ENCODE peak calls at places on chromosomes 6 and 20, in five cellular contexts. V is IMR-90, H is HepG2, J is SK-N-SH, A is A549. T is an unnamed sample.

GRCh38 chr20:40687384-40688128 is 1.5 kb downstream of the MAFB start:
- DNase-seq in H (no peak), J (peak), A (no peak), V (no peak), T (no peak)

GRCh38 chr20:37920270-37920669 is 17.3 kb downstream of the VSTM2L start:
- DNase-seq in H (no peak), V (no peak), J (no peak), A (no peak), T (no peak)

GRCh38 chr20:11919046-11919445 is 1.4 kb downstream of the BTBD3 start:
- DNase-seq in A (no peak), J (no peak), H (no peak), V (peak), T (no peak)

GRCh38 chr20:10133532-10133931 is 85.1 kb upstream of the SNAP25 start:
- DNase-seq in H (no peak), J (no peak), V (no peak), A (no peak), T (no peak)

GRCh38 chr20:23246682-23247664 is 103.6 kb upstream of the NXT1 start:
- DNase-seq in H (no peak), V (no peak), J (no peak), A (no peak), T (peak)

GRCh38 chr6:13586936-13587542 is 12.6 kb downstream of the SIRT5 start:
- DNase-seq in A (no peak), J (no peak), V (peak), H (no peak), T (no peak)

GRCh38 chr6:56297022-56297995 is 49.9 kb upstream of the COL21A1 start:
- DNase-seq in H (no peak), A (no peak), V (no peak), J (no peak), T (no peak)

GRCh38 chr6:116497089-116497676 is 14.3 kb upstream of the CALHM5 start:
- DNase-seq in J (no peak), A (no peak), V (peak), H (no peak), T (no peak)

GRCh38 chr20:50438986-50439407 is 71.2 kb upstream of the PTPN1 start:
- DNase-seq in J (no peak), V (peak), A (peak), H (no peak), T (no peak)

GRCh38 chr6:18845891-18846290 is 458.7 kb downstream of the RNF144B start:
- DNase-seq in V (no peak), A (no peak), H (no peak), J (no peak), T (no peak)

GRCh38 chr6:143260857-143261256 is 189.6 kb downstream of the ADAT2 start:
- DNase-seq in V (peak), H (no peak), J (no peak), A (peak), T (no peak)

GRCh38 chr6:25324076-25324762 is 45.0 kb downstream of the CARMIL1 start:
- DNase-seq in J (no peak), H (no peak), V (no peak), A (no peak), T (no peak)

GRCh38 chr6:82251942-82252341 is 4.4 kb upstream of the IBTK start:
- DNase-seq in J (peak), A (peak), V (peak), H (peak), T (no peak)

GRCh38 chr6:2447318-2447717 is 201.9 kb upstream of the GMDS start:
- DNase-seq in J (no peak), H (peak), A (no peak), V (no peak), T (no peak)

GRCh38 chr6:14730654-14731053 is 515.2 kb upstream of the JARID2 start:
- DNase-seq in V (no peak), H (no peak), J (no peak), A (no peak), T (no peak)

GRCh38 chr6:80214436-80215022 is 108.1 kb downstream of the BCKDHB start:
- DNase-seq in V (peak), J (peak), H (peak), A (peak), T (no peak)

GRCh38 chr20:45052698-45053440 is 48.1 kb downstream of the KCNS1 start:
- DNase-seq in J (no peak), H (no peak), A (no peak), V (peak), T (peak)

GRCh38 chr6:151512481-151512880 is 18.7 kb downstream of the CCDC170 start:
- DNase-seq in J (no peak), V (no peak), H (no peak), A (no peak), T (no peak)

GRCh38 chr6:159594750-159595117 is 98.3 kb downstream of the SOD2 start:
- DNase-seq in A (peak), V (peak), J (no peak), H (peak), T (no peak)

GRCh38 chr6:108133594-108134179 is 32.1 kb upstream of the NR2E1 start:
- DNase-seq in A (peak), V (peak), H (peak), J (peak), T (no peak)

GRCh38 chr6:1620504-1621327 is 11.0 kb downstream of the FOXC1 start:
- DNase-seq in H (no peak), A (no peak), J (no peak), V (no peak), T (no peak)

GRCh38 chr20:54152227-54153040 is 21.4 kb downstream of the CYP24A1 start:
- DNase-seq in J (no peak), H (no peak), V (no peak), A (peak), T (no peak)

GRCh38 chr6:160477901-160478300 is 129.7 kb downstream of the SLC22A3 start:
- DNase-seq in J (no peak), A (no peak), V (no peak), H (no peak), T (no peak)

GRCh38 chr20:45461225-45461624 is 8.3 kb upstream of the WFDC2 start:
- DNase-seq in V (no peak), A (no peak), J (no peak), H (no peak), T (no peak)

GRCh38 chr6:52937908-52938307 is 28.4 kb upstream of the GSTA3 start:
- DNase-seq in A (peak), H (no peak), V (no peak), J (no peak), T (no peak)

GRCh38 chr6:14450133-14451040 is 332.8 kb downstream of the CD83 start:
- DNase-seq in J (no peak), V (peak), A (no peak), H (no peak), T (no peak)

GRCh38 chr6:159897603-159898002 is 6.8 kb downstream of the MAS1 start:
- DNase-seq in A (no peak), H (no peak), J (no peak), V (no peak), T (no peak)

GRCh38 chr20:14765370-14765701 is 427.9 kb upstream of the FLRT3 start:
- DNase-seq in H (no peak), J (no peak), A (no peak), V (no peak), T (no peak)

GRCh38 chr6:54206510-54206909 is 95.3 kb downstream of the MLIP start:
- DNase-seq in J (no peak), H (peak), V (no peak), A (no peak), T (no peak)

GRCh38 chr20:31716818-31717477 is 5.7 kb downstream of the BCL2L1 start:
- DNase-seq in V (no peak), J (no peak), H (no peak), A (no peak), T (no peak)

GRCh38 chr6:135270676-135271536 is 89.8 kb downstream of the MYB start:
- DNase-seq in V (no peak), J (no peak), H (no peak), A (no peak), T (no peak)

GRCh38 chr6:150684715-150685459 is 85.2 kb downstream of the PLEKHG1 start:
- DNase-seq in H (no peak), J (no peak), A (no peak), V (no peak), T (no peak)

GRCh38 chr6:105357147-105357546 is 45.7 kb downstream of the PREP start:
- DNase-seq in A (no peak), H (no peak), J (no peak), V (no peak), T (no peak)

GRCh38 chr20:21981179-21981578 is 275.7 kb downstream of the PAX1 start:
- DNase-seq in J (no peak), A (peak), H (no peak), V (no peak), T (no peak)

GRCh38 chr6:37680668-37681067 is 17.0 kb downstream of the MDGA1 start:
- DNase-seq in H (no peak), J (no peak), A (no peak), V (no peak), T (no peak)

GRCh38 chr20:4730782-4731181 is 9.1 kb downstream of the PRND start:
- DNase-seq in H (peak), J (no peak), V (peak), A (no peak), T (no peak)

GRCh38 chr6:98286620-98287019 is 547.8 kb upstream of the POU3F2 start:
- DNase-seq in V (no peak), H (no peak), J (no peak), A (no peak), T (no peak)
- TF ChIP-seq RFX5 in V (no peak), H (no peak), J (no peak), A (no peak), T (no peak)

GRCh38 chr20:20022498-20022897 is 5.3 kb downstream of the NAA20 start:
- DNase-seq in A (no peak), J (no peak), V (no peak), H (no peak), T (peak)

GRCh38 chr20:20023395-20023794 is 6.2 kb downstream of the NAA20 start:
- DNase-seq in V (no peak), J (no peak), A (no peak), H (no peak), T (no peak)

GRCh38 chr20:20024942-20025341 is 7.8 kb downstream of the NAA20 start:
- DNase-seq in V (peak), A (no peak), H (no peak), J (no peak), T (no peak)

GRCh38 chr20:20031790-20032189 is 14.6 kb downstream of the NAA20 start:
- DNase-seq in J (no peak), V (no peak), A (no peak), H (no peak), T (no peak)

DNA sequence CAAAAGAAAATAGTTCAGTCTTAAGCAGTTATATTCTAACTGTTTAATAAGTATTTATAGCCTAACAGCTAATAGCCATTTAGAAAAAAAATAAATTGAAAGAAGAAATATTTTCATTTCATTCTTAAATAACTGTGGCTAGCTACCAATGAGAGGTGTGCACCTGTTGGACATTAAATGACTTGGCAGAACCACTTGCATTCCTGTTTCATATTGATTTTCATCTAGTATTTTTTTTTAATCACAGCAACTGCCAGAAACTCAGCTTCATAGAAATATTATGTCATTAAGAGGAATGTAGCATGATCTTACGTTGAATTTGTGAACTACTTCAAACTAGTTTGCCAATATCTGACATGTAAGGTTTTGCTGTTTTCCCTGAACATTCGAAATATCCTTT is 10.1 kb downstream of the NAA20 start:
- DNase-seq in V (no peak), H (no peak), J (no peak), A (no peak), T (no peak)
- TF ChIP-seq RFX5 in V (no peak), H (no peak), J (no peak), A (no peak), T (no peak)

DNA sequence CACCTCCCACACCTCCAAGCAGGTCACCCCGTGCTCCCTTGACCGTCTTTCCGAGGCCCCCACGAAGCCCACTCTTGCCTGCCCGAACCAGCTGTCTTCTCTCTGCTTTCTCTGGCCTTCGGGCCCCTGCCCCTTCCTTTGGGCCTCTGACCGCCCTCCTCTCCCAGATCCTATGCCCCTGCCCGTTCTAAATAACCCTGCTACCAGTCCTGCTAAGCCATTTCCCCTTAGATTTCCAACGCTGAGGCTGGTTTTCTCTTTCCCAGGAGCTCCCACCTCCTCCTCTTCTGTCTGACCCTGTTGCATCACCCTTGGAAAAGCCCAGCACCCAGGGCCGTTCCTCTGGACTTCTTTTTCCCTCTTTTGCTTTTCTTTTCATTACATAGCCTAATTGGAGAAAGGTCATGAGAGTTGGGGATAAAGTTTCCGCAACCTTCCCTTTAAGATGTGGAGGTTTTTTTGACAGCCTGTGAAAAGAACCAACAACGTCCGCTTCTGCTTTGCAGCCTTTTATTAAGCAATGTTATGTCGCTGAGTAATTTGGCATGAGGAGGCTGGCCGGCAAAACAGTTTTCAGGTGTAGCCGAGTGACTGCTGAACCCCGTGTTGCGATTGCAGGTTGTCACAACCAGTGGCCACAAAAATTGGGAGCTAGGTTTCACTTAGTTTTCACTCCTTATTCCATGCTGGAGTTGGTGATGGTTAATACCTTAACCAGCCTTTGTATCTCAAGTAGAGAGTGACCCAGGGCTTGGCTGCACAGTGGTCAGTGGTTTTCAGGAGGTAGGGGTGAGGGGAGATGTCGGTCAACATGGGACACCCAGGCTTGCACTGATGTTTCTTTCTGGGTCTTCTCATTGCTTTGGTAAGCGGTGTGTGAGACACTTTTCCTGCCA is 970 bp downstream of the BLTP3A start:
- DNase-seq in J (peak), V (peak), A (peak), H (peak), T (no peak)
- TF ChIP-seq RFX5 in J (no peak), V (no peak), A (no peak), H (no peak), T (no peak)

GRCh38 chr20:52809003-52809402 is 163.2 kb upstream of the TSHZ2 start:
- DNase-seq in A (no peak), J (no peak), H (no peak), V (no peak), T (no peak)

GRCh38 chr20:52805128-52805527 is 167.0 kb upstream of the TSHZ2 start:
- DNase-seq in J (no peak), A (no peak), V (no peak), H (no peak), T (no peak)

GRCh38 chr20:52806918-52807317 is 165.2 kb upstream of the TSHZ2 start:
- DNase-seq in H (no peak), J (no peak), V (no peak), A (no peak), T (no peak)

GRCh38 chr20:52804455-52804966 is 167.6 kb upstream of the TSHZ2 start:
- DNase-seq in J (no peak), A (no peak), H (no peak), V (no peak), T (no peak)

DNA sequence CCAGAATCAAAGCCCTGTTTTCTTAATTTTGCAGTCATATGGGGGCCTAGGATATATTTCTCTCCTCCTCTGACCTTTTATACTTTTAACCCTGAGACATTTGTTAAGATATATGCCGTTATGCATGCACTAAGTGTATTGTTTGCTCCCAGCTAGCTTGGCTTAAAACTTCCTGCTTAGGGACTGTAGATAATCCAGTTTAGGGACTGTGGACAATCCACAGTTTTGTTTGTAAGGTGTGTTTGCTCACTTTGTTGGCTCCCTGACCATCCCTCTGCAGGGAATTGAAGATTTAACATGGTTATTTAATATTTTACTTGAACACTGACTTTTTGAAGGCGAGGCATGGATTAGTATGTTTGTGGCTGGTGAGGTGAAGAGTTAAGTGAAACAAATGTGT is 166.3 kb upstream of the TSHZ2 start:
- DNase-seq in J (no peak), A (no peak), H (no peak), V (no peak), T (no peak)
- TF ChIP-seq RFX5 in J (no peak), A (no peak), H (no peak), V (no peak), T (no peak)

GRCh38 chr20:24653306-24653705 is 183.9 kb downstream of the SYNDIG1 start:
- DNase-seq in A (peak), H (no peak), V (peak), J (no peak), T (no peak)
- TF ChIP-seq RFX5 in A (no peak), H (no peak), V (no peak), J (no peak), T (no peak)

DNA sequence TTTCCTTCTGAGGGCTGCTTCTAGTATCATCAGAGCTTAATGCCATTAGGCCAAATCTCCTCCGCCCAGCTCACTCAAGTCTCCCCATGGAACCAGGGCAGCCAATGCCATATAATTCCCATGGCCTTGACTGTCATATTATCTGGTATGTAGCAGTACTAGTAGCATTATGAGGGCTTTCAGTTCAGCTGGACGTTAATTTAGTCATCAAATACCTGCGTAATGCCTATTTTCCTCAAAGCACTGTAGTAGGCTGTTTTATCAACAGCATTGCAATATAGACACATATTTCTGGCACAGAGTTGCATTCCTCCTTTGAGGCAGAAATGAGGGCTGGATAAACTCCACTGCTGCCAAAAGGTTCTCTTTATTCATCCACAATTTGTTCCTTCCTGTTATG is 1.7 kb downstream of the KCTD20 start:
- DNase-seq in V (peak), A (no peak), J (no peak), H (no peak), T (no peak)
- TF ChIP-seq RFX5 in V (no peak), A (no peak), J (no peak), H (no peak), T (no peak)

DNA sequence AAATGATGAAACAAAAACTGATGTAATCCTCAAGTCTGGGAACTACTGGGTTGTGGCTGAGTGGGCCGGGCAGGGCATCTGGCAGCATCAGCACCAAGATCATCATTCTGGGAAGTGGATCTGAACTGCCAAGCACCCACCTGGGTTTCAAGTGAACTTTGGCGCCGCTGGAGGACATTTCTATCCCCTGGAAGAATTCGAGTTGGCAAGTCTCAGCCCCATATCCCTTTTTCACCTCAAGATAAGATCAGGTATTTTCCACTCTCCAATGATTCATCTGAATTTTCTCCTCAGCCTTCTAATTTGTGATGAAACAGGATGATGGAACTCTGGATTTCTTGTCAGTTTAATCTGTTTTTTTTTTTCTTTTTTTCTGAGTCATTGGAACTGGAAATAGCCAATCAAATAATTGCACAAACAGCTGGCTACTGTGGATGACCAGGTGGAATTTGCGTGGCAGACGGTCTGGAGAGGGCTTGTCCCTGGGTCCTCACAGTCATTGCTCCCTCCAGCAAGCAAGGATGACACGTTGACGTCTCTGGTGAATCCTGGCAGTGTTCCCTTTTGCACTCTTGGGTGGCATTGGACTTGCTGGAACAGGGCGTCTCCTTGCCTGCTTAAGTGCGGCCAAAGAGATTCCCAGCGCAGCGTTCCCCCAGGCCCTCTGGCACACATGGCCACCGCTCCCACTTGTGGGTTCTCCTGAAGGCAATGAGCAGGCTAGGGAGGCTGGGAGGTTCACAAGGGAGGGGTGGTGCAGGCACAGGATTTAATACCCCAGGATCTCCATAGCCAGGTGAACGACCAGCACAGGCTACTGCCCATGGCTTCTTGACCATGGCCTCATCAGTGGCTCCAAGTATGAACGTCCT is 80.4 kb downstream of the DHX35 start:
- DNase-seq in H (no peak), A (no peak), J (no peak), V (peak), T (no peak)
- TF ChIP-seq RFX5 in H (no peak), A (no peak), J (no peak), V (no peak), T (no peak)

GRCh38 chr6:39520411-39520810 is 197.9 kb upstream of the KCNK16 start:
- DNase-seq in V (no peak), H (no peak), J (no peak), A (no peak), T (no peak)

GRCh38 chr6:39521826-39522377 is 199.4 kb upstream of the KCNK16 start:
- DNase-seq in J (no peak), V (no peak), A (no peak), H (no peak), T (no peak)

GRCh38 chr6:39520943-39521342 is 198.4 kb upstream of the KCNK16 start:
- DNase-seq in A (no peak), J (no peak), H (no peak), V (no peak), T (no peak)

GRCh38 chr6:39517763-39518162 is 195.3 kb upstream of the KCNK16 start:
- DNase-seq in J (no peak), V (no peak), H (no peak), A (no peak), T (no peak)
- TF ChIP-seq RFX5 in J (no peak), V (no peak), H (no peak), A (no peak), T (no peak)

T was measured in GM12878.